ENCODE peak calls at places on chromosomes 5 and 9, in four cellular contexts. L is hepatocyte, O is HCT116, H is astrocyte. T is an unnamed sample.

GRCh38 chr5:157611571-157612067 is 36.0 kb upstream of the ADAM19 start:
- DNase-seq in L (no peak), O (no peak), H (no peak), T (peak; percentile 78)

GRCh38 chr5:127997131-127997775 is 86.3 kb upstream of the SLC12A2 start:
- DNase-seq in L (no peak), O (no peak), H (peak; percentile 22), T (no peak)

GRCh38 chr9:111108946-111109345 is 70.7 kb upstream of the LPAR1 start:
- DNase-seq in L (no peak), O (no peak), H (peak; percentile 40), T (peak; percentile 44)

GRCh38 chr5:165573445-165573844 is 2068.0 kb downstream of the MAT2B start:
- DNase-seq in L (no peak), O (no peak), H (no peak), T (no peak)

GRCh38 chr5:53871050-53871449 is 310.6 kb downstream of the NDUFS4 start:
- DNase-seq in L (no peak), O (peak; percentile 3), H (no peak), T (peak; percentile 3)

GRCh38 chr9:9997585-9997984 is 615.2 kb downstream of the PTPRD start:
- DNase-seq in L (no peak), O (no peak), H (no peak), T (no peak)

GRCh38 chr9:137705443-137705863 is 86.6 kb downstream of the EHMT1 start:
- DNase-seq in L (no peak), O (no peak), H (no peak), T (no peak)

GRCh38 chr5:32217886-32218396 is 43.8 kb upstream of the GOLPH3 start:
- DNase-seq in L (peak; percentile 56), O (no peak), H (no peak), T (no peak)

GRCh38 chr5:141969783-141970741 is 1.2 kb downstream of the RNF14 start:
- DNase-seq in L (peak; percentile 48), O (no peak), H (no peak), T (no peak)

GRCh38 chr5:147522435-147522834 is 12.6 kb upstream of the DPYSL3 start:
- DNase-seq in L (no peak), O (no peak), H (peak; percentile 80), T (peak; percentile 27)

GRCh38 chr9:16131269-16131668 is 578.4 kb downstream of the CCDC171 start:
- DNase-seq in L (no peak), O (no peak), H (no peak), T (peak; percentile 34)

GRCh38 chr5:179293276-179293675 is 52.0 kb downstream of the ADAMTS2 start:
- DNase-seq in L (no peak), O (no peak), H (no peak), T (no peak)

GRCh38 chr5:39650234-39650816 is 225.5 kb upstream of the DAB2 start:
- DNase-seq in L (no peak), O (no peak), H (peak; percentile 42), T (no peak)

GRCh38 chr9:120477534-120478001 is 102.4 kb downstream of the CDK5RAP2 start:
- DNase-seq in L (peak; percentile 76), O (peak; percentile 8), H (peak; percentile 88), T (peak; percentile 75)

GRCh38 chr5:95605786-95606185 is 14.1 kb upstream of the GPR150 start:
- DNase-seq in L (no peak), O (no peak), H (no peak), T (no peak)

GRCh38 chr5:119131530-119132313 is 60.8 kb downstream of the DMXL1 start:
- DNase-seq in L (no peak), O (no peak), H (no peak), T (no peak)

GRCh38 chr9:98201749-98202148 is 9.3 kb upstream of the CORO2A start:
- DNase-seq in L (no peak), O (no peak), H (no peak), T (no peak)

GRCh38 chr5:51156222-51156621 is 227.0 kb upstream of the ISL1 start:
- DNase-seq in L (no peak), O (no peak), H (no peak), T (no peak)

GRCh38 chr9:135029434-135029833 is 58.0 kb upstream of the OLFM1 start:
- DNase-seq in L (no peak), O (no peak), H (no peak), T (no peak)

GRCh38 chr9:79663299-79663698 is 91.5 kb downstream of the TLE4 start:
- DNase-seq in L (no peak), O (no peak), H (no peak), T (no peak)

GRCh38 chr9:97406620-97407177 is 5.2 kb upstream of the TDRD7 start:
- DNase-seq in L (no peak), O (no peak), H (no peak), T (no peak)

GRCh38 chr9:91837982-91838731 is 111.9 kb downstream of the ROR2 start:
- DNase-seq in L (peak; percentile 77), O (peak; percentile 63), H (peak; percentile 16), T (peak; percentile 5)

GRCh38 chr5:169716287-169716686 is 79.2 kb downstream of the DOCK2 start:
- DNase-seq in L (no peak), O (no peak), H (peak; percentile 75), T (peak; percentile 62)

GRCh38 chr5:2754621-2755370 is 3.3 kb upstream of the IRX2 start:
- DNase-seq in L (peak; percentile 55), O (no peak), H (no peak), T (peak; percentile 20)

GRCh38 chr5:137627293-137627692 is 108.6 kb downstream of the KLHL3 start:
- DNase-seq in L (no peak), O (no peak), H (no peak), T (no peak)

GRCh38 chr9:18893491-18893890 is 139.5 kb downstream of the SAXO1 start:
- DNase-seq in L (no peak), O (no peak), H (peak; percentile 28), T (no peak)

GRCh38 chr9:102631559-102631958 is 363.6 kb upstream of the CYLC2 start:
- DNase-seq in L (no peak), O (no peak), H (no peak), T (peak; percentile 11)

GRCh38 chr5:89281211-89281610 is 398.2 kb upstream of the MEF2C start:
- DNase-seq in L (no peak), O (no peak), H (no peak), T (no peak)

GRCh38 chr5:14871573-14872069 is at the start of gene ANKH:
- DNase-seq in L (peak; percentile 94), O (peak; percentile 16), H (peak; percentile 59), T (peak; percentile 78)

GRCh38 chr9:134645607-134646365 is 4.2 kb downstream of the COL5A1 start:
- DNase-seq in L (no peak), O (no peak), H (no peak), T (no peak)

GRCh38 chr5:73265641-73266040 is 92.6 kb downstream of the TMEM174 start:
- DNase-seq in L (no peak), O (no peak), H (no peak), T (no peak)

GRCh38 chr5:82045526-82046267 is 73.9 kb downstream of the ATG10 start:
- DNase-seq in L (no peak), O (no peak), H (peak; percentile 71), T (peak; percentile 19)

GRCh38 chr9:4111233-4112000 is 188.5 kb downstream of the GLIS3 start:
- DNase-seq in L (no peak), O (no peak), H (no peak), T (no peak)

GRCh38 chr5:113047733-113048652 is 71.4 kb downstream of the DCP2 start:
- DNase-seq in L (no peak), O (no peak), H (no peak), T (no peak)

GRCh38 chr9:136204838-136205706 is at the start of gene LHX3:
- DNase-seq in L (peak; percentile 76), O (no peak), H (no peak), T (no peak)

GRCh38 chr9:136203406-136204085 is 1.4 kb downstream of the LHX3 start:
- DNase-seq in L (no peak), O (no peak), H (no peak), T (no peak)

GRCh38 chr9:136202449-136203405 is 2.2 kb downstream of the LHX3 start:
- DNase-seq in L (no peak), O (no peak), H (no peak), T (no peak)

GRCh38 chr9:136205707-136205992 is 722 bp upstream of the LHX3 start:
- DNase-seq in L (no peak), O (no peak), H (no peak), T (no peak)

DNA sequence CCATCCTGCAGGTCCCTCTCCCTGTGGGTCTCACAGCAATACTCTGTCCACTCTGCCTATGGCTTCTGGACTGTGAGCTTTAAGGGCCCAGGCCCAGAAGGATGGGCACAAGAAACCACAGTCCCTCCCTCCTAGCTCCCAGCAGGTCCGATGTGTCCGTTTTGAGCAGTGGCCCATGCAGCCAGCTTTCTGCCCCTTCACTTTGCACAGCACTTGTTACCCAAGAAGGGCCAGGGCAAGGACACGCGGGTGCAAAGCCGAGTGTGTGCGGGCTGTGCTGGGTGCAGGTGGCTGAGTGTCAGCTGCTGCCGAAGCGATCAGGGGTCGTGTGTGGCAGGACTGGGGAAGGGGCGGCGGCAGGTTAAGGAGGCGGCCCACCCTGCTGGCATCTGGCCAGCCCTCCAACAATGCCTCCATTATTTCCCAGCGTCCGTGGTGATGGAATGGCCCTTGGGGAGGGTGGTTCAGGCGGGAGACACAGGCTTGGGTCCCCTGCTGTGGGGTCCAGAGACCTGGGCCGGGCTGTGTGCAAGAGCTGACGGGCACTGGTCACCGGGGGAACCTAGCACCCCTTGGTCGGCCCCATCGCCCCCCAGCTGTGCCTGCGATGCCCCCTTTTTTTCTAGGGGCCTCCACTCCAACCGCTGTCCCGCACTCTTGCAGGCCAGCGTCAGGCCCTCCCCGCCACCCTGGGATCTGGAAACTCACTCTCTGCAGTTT is 682 bp downstream of the LHX3 start:
- DNase-seq in L (no peak), O (no peak), H (no peak), T (no peak)
- H3K27me3 ChIP-seq in L (peaks cover 59% of the 10 kb centered on the region), O (no peaks in the 10 kb centered on the region), H (peaks cover 51% of the 10 kb centered on the region), T (peaks cover 52% of the 10 kb centered on the region)

GRCh38 chr5:1155191-1156032 is 43.5 kb upstream of the SLC12A7 start:
- DNase-seq in L (no peak), O (no peak), H (no peak), T (no peak)
- TF ChIP-seq EZH2 in L (no peak), O (no peak), H (no peak), T (no peak)

DNA sequence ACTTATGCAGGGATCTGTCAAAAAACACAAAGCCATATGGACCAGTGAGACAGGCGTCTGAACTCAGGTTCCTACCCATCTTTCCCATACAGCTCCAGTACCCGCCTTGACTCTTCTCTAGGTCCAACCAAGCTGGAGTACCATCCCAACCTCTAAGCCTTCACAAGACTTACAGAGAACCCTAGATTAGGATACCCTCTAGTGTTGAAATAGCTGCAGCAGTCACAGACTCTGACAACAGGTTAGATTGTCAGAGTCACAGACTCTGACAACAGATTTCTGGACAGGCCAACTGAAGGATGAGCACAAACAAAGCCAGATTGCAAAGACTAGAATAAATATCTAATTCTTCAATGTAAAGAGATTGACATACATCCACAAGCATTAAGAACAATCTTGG is 266.1 kb downstream of the GRIA1 start:
- DNase-seq in L (no peak), O (no peak), H (no peak), T (peak; percentile 14)
- H3K27me3 ChIP-seq in L (no peaks in the 10 kb centered on the region), O (no peaks in the 10 kb centered on the region), H (no peaks in the 10 kb centered on the region), T (no peaks in the 10 kb centered on the region)

DNA sequence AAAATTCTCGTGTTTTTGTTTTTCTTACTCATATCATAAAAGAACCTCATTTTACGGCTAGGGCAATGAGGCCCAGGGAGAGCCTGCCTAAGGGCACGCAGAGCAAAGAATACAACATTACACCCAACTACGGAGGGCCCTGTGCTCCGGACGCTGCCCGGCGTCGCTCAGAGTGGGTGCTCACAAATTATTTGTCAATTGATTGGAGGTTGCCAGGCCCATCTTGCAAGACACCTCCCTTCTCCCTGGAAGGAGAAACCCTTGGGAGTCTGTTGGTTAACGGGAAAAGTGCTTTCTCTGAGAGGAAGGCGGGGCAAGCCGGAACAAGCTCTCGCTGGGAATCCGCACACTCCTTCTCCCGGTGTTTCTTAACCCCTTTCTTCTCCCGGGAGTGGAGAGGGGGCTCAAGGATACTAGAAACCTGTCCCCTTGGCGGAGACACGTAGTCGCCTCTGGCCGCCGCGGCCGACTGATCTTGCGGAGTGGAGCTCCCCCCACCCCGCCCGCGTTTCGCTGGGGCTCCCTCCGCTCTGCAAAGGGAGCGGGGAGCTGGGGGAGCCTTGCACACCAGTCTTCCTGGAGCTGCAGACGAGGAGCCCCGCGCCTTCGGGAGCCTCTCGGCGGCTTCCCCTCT is 599.3 kb upstream of the SGCD start:
- DNase-seq in L (peak; percentile 5), O (no peak), H (no peak), T (peak; percentile 3)
- TF ChIP-seq EZH2 in L (no peak), O (no peak), H (no peak), T (no peak)

T was measured in mammary epithelial cell.